ENCODE peak calls at places on chromosomes 13 and 19, in ten cellular contexts. B, M, F, L, K, U, T, E, I and D are unnamed samples. For H3K4me1, the result is how much of the 10 kb centered on the place peaks cover.

GRCh38 chr19:33797821-33798633 is 1.4 kb downstream of the KCTD15 start:
- DNase-seq in B (no peak), T (peak), M (peak), E (peak), K (peak), L (peak), U (peak), I (peak), F (no peak), D (no peak)

GRCh38 chr19:37329686-37330085 is 41.2 kb upstream of the ZNF527 start:
- DNase-seq in M (peak), B (no peak), I (peak), U (no peak), T (no peak), L (no peak), K (no peak), E (no peak), F (no peak), D (no peak)

GRCh38 chr19:7680606-7681335 is at the start of gene TRAPPC5:
- DNase-seq in U (peak), B (peak), M (peak), I (peak), E (peak), L (peak), F (peak), K (peak), T (peak), D (no peak)

GRCh38 chr19:16703677-16704076 is 16.0 kb upstream of the NWD1 start:
- DNase-seq in E (no peak), L (no peak), T (no peak), K (no peak), B (no peak), M (no peak), U (no peak), F (no peak), I (no peak), D (no peak)

GRCh38 chr13:61414136-61414535 is 1.5 kb downstream of the PCDH20 start:
- DNase-seq in U (no peak), F (no peak), B (no peak), T (no peak), M (no peak), I (peak), K (no peak), L (no peak), E (peak), D (no peak)

GRCh38 chr13:73057284-73058025 is 1.4 kb upstream of the KLF5 start:
- DNase-seq in B (no peak), L (no peak), K (no peak), I (no peak), E (no peak), M (no peak), U (no peak), T (no peak), F (no peak), D (no peak)

GRCh38 chr19:13684021-13684420 is 80.3 kb upstream of the MRI1 start:
- DNase-seq in U (no peak), K (no peak), F (no peak), L (no peak), B (no peak), M (no peak), I (no peak), E (no peak), T (no peak), D (no peak)

GRCh38 chr19:36110487-36111199 is at the start of gene OVOL3:
- DNase-seq in K (no peak), B (no peak), E (no peak), T (no peak), U (no peak), M (peak), L (no peak), F (no peak), I (peak), D (no peak)

GRCh38 chr19:55467236-55468053 is 2.9 kb upstream of the C19orf85 start:
- DNase-seq in K (no peak), M (peak), F (peak), I (peak), E (peak), T (peak), L (peak), U (peak), B (no peak), D (no peak)

GRCh38 chr13:105638446-105638845 is 897.0 kb downstream of the EFNB2 start:
- DNase-seq in I (no peak), U (no peak), M (no peak), L (no peak), K (no peak), F (no peak), B (no peak), T (no peak), E (no peak), D (no peak)

GRCh38 chr13:105630411-105630810 is 905.1 kb downstream of the EFNB2 start:
- DNase-seq in B (no peak), E (no peak), L (no peak), K (no peak), T (no peak), F (no peak), U (no peak), I (no peak), M (no peak), D (no peak)

GRCh38 chr13:105634059-105634458 is 901.4 kb downstream of the EFNB2 start:
- DNase-seq in I (no peak), B (no peak), K (no peak), F (no peak), E (no peak), M (no peak), T (no peak), U (no peak), L (no peak), D (no peak)
- H3K4me3 ChIP-seq in I (no peak), B (no peak), K (no peak), F (no peak), E (no peak), M (no peak), T (no peak), U (no peak), L (no peak), D (no peak)

GRCh38 chr13:41061075-41061913 is at the start of gene WBP4:
- DNase-seq in T (peak), I (peak), U (peak), K (peak), F (peak), L (peak), E (peak), B (peak), M (peak), D (peak)

GRCh38 chr13:41058229-41059070 is 2.9 kb upstream of the WBP4 start:
- DNase-seq in U (no peak), T (peak), I (peak), M (no peak), L (no peak), K (no peak), F (no peak), E (no peak), B (no peak), D (no peak)

GRCh38 chr13:41060723-41061074 is 610 bp upstream of the WBP4 start:
- DNase-seq in K (peak), U (peak), I (peak), M (peak), F (peak), L (peak), E (peak), B (peak), T (peak), D (peak)

GRCh38 chr13:41059466-41059865 is 1.8 kb upstream of the WBP4 start:
- DNase-seq in F (no peak), E (no peak), U (no peak), T (no peak), M (peak), L (no peak), K (peak), B (no peak), I (no peak), D (no peak)

GRCh38 chr13:41059896-41060722 is 1.2 kb upstream of the WBP4 start:
- DNase-seq in U (peak), E (peak), B (peak), T (peak), M (peak), I (peak), L (peak), F (peak), K (peak), D (peak)
- H3K4me1 ChIP-seq in U (half or more), E (under half), B (under half), T (under half), M (half or more), I (under half), L (half or more), F (under half), K (under half), D (under half)

DNA sequence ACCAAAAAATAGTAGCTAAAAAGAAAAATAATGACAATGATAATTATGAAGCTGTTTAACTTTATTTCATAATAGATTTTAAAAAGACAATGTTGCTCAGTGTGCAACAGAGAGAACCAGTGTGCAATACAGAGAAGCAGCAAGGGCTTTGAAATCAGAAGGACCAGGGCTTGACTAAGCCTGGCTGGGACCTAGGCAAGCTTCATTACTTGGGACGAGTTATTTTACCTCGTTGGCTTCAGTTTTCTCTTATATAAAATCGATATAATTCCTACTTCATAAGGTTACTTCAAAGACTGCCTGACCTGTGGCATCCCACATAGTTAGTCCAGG is 56.9 kb downstream of the MBNL2 start:
- DNase-seq in F (no peak), L (no peak), M (no peak), I (no peak), T (no peak), E (no peak), B (no peak), U (no peak), K (no peak), D (no peak)
- H3K4me3 ChIP-seq in F (no peak), L (no peak), M (no peak), I (no peak), T (no peak), E (no peak), B (no peak), U (no peak), K (no peak), D (no peak)

DNA sequence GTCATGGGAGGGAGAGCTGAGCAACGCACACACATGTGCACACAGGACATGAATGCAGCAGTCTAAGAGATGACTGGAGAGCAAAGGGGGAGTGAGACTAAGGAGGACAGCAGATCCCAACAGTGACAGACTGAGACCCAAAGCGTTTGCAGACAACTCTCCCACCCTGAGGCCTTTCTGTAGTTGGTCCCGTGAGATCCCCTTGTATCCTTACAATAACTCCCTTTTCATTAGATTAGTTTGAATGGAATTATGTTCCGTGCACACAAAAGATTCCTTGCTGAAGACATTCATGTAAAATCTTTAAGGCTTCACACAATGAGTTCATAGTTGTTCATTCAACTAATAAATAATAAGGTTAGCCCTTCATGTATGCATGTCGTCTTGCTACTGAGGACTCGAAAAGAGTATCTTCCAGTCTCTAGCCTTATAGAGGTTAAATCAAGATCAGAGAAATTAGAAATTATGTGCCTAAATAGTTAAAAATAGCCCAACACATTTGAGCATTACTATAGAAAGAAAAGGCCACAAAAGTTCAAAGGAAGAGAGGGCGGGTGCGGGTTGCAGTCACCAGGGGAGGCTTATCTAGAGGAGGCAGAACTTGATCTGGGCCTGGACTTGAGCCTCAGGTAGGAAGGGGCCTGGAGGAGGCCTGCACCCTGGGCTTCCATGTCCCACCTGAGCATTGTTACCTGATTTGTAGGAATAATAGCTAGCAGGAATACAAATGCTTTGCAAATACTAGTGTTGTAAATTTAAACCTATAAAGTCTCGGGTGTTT is 3.1 kb upstream of the GTF3A start:
- DNase-seq in U (no peak), K (no peak), I (no peak), F (no peak), M (no peak), B (no peak), E (no peak), T (peak), L (no peak), D (no peak)
- H3K4me1 ChIP-seq in U (under half), K (under half), I (under half), F (under half), M (under half), B (under half), E (under half), T (under half), L (under half), D (under half)

GRCh38 chr19:342128-342455 is 2.5 kb downstream of the MIER2 start:
- DNase-seq in U (no peak), F (no peak), E (no peak), M (no peak), I (no peak), K (no peak), B (no peak), L (no peak), T (no peak), D (no peak)
- H3K4me3 ChIP-seq in U (no peak), F (no peak), E (no peak), M (peak), I (no peak), K (peak), B (no peak), L (peak), T (peak), D (peak)

DNA sequence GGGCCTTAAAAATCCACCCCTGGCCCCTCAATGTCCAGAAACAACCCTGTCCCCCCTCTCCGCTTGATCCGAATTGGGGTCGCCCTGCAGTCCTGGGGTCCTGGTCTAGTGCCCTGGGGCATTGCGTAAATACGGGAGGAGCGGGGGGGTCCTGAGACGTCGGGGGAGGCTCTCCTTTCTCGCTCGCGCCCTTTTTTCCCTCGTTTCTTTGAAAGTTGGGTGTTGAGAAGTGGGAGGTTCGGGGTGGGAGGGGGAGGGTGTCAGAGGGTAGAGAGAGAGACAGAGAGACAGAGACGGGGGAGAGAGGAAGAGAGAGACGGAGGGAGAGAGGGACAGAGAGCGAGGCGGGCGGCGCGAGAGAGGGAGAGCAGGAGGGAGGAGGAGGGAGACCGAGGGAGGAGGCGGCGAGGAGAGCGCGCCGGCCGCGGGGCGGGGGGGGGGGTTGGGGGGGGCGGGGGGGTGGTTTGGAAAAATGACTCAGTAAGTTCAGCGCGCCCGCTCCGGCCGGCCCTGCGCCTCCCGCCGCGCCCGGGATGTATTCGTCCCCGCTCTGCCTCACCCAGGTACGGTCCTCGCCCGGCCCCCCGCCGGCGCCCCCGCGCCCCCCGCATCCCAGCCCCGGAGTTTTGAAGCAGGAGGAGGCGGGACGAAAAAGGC is at the start of gene NFIC:
- DNase-seq in U (peak), E (peak), M (no peak), K (peak), L (peak), I (peak), T (peak), B (peak), F (peak), D (no peak)
- H3K4me1 ChIP-seq in U (half or more), E (under half), M (under half), K (half or more), L (half or more), I (under half), T (half or more), B (under half), F (under half), D (half or more)

GRCh38 chr13:50838701-50839100 is 4.8 kb downstream of the DLEU7 start:
- DNase-seq in U (no peak), F (no peak), I (no peak), T (no peak), K (no peak), B (no peak), E (no peak), M (no peak), L (no peak), D (no peak)
- H3K4me3 ChIP-seq in U (no peak), F (no peak), I (no peak), T (no peak), K (no peak), B (no peak), E (no peak), M (no peak), L (no peak), D (no peak)